ENCODE peak calls at places on chromosomes 13 and 19, in four cellular contexts. J is stimulated activated naive CD4-positive, alpha-beta T cell; I is activated CD4-positive, alpha-beta T cell treated with anti-CD3 and anti-CD28 coated beads for 24 hours; X is hypothalamus. K is an unnamed sample.

GRCh38 chr19:34495416-34495815 is 13.9 kb downstream of the WTIP start:
- DNase-seq in J (no peak), I (no peak), X (no peak), K (no peak)

GRCh38 chr19:58500242-58500641 is 11.6 kb downstream of the SLC27A5 start:
- DNase-seq in J (no peak), I (no peak), X (no peak), K (no peak)

GRCh38 chr13:35771898-35772297 is 295.4 kb upstream of the MAB21L1 start:
- DNase-seq in J (no peak), I (no peak), X (no peak), K (no peak)

GRCh38 chr13:28181413-28181812 is 43.1 kb downstream of the PAN3 start:
- DNase-seq in J (no peak), I (no peak), X (no peak), K (no peak)

GRCh38 chr19:39846678-39847486 is 703 bp upstream of the FBL start:
- DNase-seq in J (no peak), I (no peak), X (no peak), K (no peak)

GRCh38 chr13:39884166-39884565 is 228.7 kb downstream of the COG6 start:
- DNase-seq in J (no peak), I (no peak), X (no peak), K (no peak)

GRCh38 chr13:40381935-40382764 is 284.3 kb downstream of the FOXO1 start:
- DNase-seq in J (no peak), I (no peak), X (no peak), K (peak; percentile 40)

GRCh38 chr13:31274345-31274870 is 74.6 kb downstream of the B3GLCT start:
- DNase-seq in J (no peak), I (no peak), X (no peak), K (no peak)

GRCh38 chr19:33233056-33233873 is 7.6 kb upstream of the SLC7A10 start:
- DNase-seq in J (no peak), I (no peak), X (no peak), K (no peak)

GRCh38 chr13:112582305-112582704 is 5.6 kb downstream of the TUBGCP3 start:
- DNase-seq in J (no peak), I (no peak), X (no peak), K (no peak)

GRCh38 chr19:50803633-50804419 is 13.6 kb downstream of the ACP4 start:
- DNase-seq in J (peak; percentile 45), I (no peak), X (no peak), K (no peak)

GRCh38 chr19:21158523-21159135 is 16.8 kb downstream of the ZNF431 start:
- DNase-seq in J (no peak), I (no peak), X (no peak), K (no peak)

GRCh38 chr13:87677334-87678234 is 6.4 kb downstream of the SLITRK5 start:
- DNase-seq in J (no peak), I (no peak), X (no peak), K (no peak)

GRCh38 chr19:10503002-10503789 is at the start of gene KEAP1:
- DNase-seq in J (no peak), I (peak; percentile 28), X (peak; percentile 60), K (peak; percentile 37)

GRCh38 chr19:3176715-3177501 is 1.7 kb upstream of the S1PR4 start:
- DNase-seq in J (no peak), I (peak; percentile 57), X (no peak), K (peak; percentile 60)

GRCh38 chr13:106210327-106210726 is 325.1 kb downstream of the EFNB2 start:
- DNase-seq in J (no peak), I (no peak), X (no peak), K (no peak)

GRCh38 chr19:49497047-49497789 is 984 bp downstream of the RPS11 start:
- DNase-seq in J (peak; percentile 77), I (no peak), X (no peak), K (no peak)

GRCh38 chr13:26872444-26873173 is 112.0 kb upstream of the GPR12 start:
- DNase-seq in J (peak; percentile 20), I (peak; percentile 52), X (peak; percentile 42), K (peak; percentile 88)

GRCh38 chr19:48812094-48812929 is 1.5 kb upstream of the BCAT2 start:
- DNase-seq in J (peak; percentile 58), I (peak; percentile 59), X (peak; percentile 61), K (peak; percentile 93)

GRCh38 chr19:1133471-1133929 is 29.7 kb downstream of the GPX4 start:
- DNase-seq in J (peak; percentile 51), I (peak; percentile 68), X (no peak), K (no peak)

GRCh38 chr13:96994849-96995243 is 570 bp upstream of the OXGR1 start:
- DNase-seq in J (no peak), I (no peak), X (no peak), K (no peak)

GRCh38 chr13:44331912-44332840 is 41.4 kb upstream of the SERP2 start:
- DNase-seq in J (no peak), I (no peak), X (peak; percentile 18), K (peak; percentile 88)

GRCh38 chr19:50333737-50334617 is 4.8 kb upstream of the KCNC3 start:
- DNase-seq in J (peak; percentile 79), I (peak; percentile 71), X (peak; percentile 98), K (peak; percentile 80)

GRCh38 chr13:48993150-48993549 is 17.4 kb downstream of the FNDC3A start:
- DNase-seq in J (no peak), I (no peak), X (no peak), K (no peak)

GRCh38 chr19:49887037-49887652 is 9.5 kb downstream of the IL4I1 start:
- DNase-seq in J (no peak), I (no peak), X (no peak), K (no peak)

GRCh38 chr13:95137096-95137495 is 164.2 kb downstream of the ABCC4 start:
- DNase-seq in J (no peak), I (no peak), X (no peak), K (no peak)

GRCh38 chr19:41014643-41015042 is 23.6 kb downstream of the CYP2B6 start:
- DNase-seq in J (no peak), I (no peak), X (no peak), K (no peak)

GRCh38 chr13:52048516-52048915 is 24.0 kb downstream of the UTP14C start:
- DNase-seq in J (no peak), I (no peak), X (no peak), K (no peak)

GRCh38 chr13:112842343-112842856 is 126.6 kb upstream of the MCF2L start:
- DNase-seq in J (no peak), I (no peak), X (no peak), K (no peak)

GRCh38 chr13:98842858-98843481 is 90.5 kb upstream of the SLC15A1 start:
- DNase-seq in J (peak; percentile 52), I (peak; percentile 64), X (peak; percentile 64), K (peak; percentile 58)

GRCh38 chr19:55656552-55656951 is 1.7 kb downstream of the U2AF2 start:
- DNase-seq in J (no peak), I (no peak), X (no peak), K (no peak)

GRCh38 chr13:67296511-67296910 is 66.4 kb upstream of the PCDH9 start:
- DNase-seq in J (no peak), I (no peak), X (no peak), K (no peak)

GRCh38 chr13:98155475-98156111 is 12.7 kb downstream of the FARP1 start:
- DNase-seq in J (no peak), I (no peak), X (no peak), K (no peak)

K was measured in posterior cingulate gyrus.